ENCODE peak calls at places on chromosomes 5 and 9, in nine cellular contexts. G is A172; J is islet precursor cell; D is GOT3; O is posterior cingulate gyrus; N is caudate nucleus; X is activated CD4-positive, alpha-beta T cell treated with anti-CD3 and anti-CD28 coated beads, Interleukin-2, amount 10 ng/mL, durations not matched to agents 24 days and 14 days; B is vagina; W is CD4-positive, CD25-positive, alpha-beta regulatory T cell. V is an unnamed sample.

GRCh38 chr9:8660383-8660782 is 860.8 kb upstream of the DMAC1 start:
- DNase-seq in X (no peak), J (no peak), D (no peak), O (no peak), B (no peak), N (no peak), W (no peak), G (no peak), V (peak; percentile 18)

GRCh38 chr5:166625210-166625865 is 1666.1 kb upstream of the WWC1 start:
- DNase-seq in N (no peak), W (no peak), J (peak; percentile 53), O (no peak), X (no peak), B (no peak), D (no peak), G (peak; percentile 82), V (no peak)

GRCh38 chr5:96528262-96528661 is 95.2 kb upstream of the PCSK1 start:
- DNase-seq in G (peak; percentile 36), X (no peak), D (no peak), N (no peak), W (no peak), B (no peak), O (no peak), J (no peak), V (no peak)

GRCh38 chr9:34644766-34645314 is 1.6 kb upstream of the GALT start:
- DNase-seq in G (no peak), B (no peak), O (no peak), X (no peak), J (no peak), D (no peak), N (no peak), W (no peak), V (no peak)

GRCh38 chr9:86494644-86495081 is 140.5 kb upstream of the TUT7 start:
- DNase-seq in N (no peak), D (no peak), X (no peak), W (no peak), G (peak; percentile 86), B (no peak), O (no peak), J (no peak), V (no peak)

GRCh38 chr5:103120607-103121200 is 603 bp downstream of the PPIP5K2 start:
- DNase-seq in G (peak; percentile 39), N (no peak), W (no peak), D (no peak), O (no peak), X (peak; percentile 71), B (no peak), J (peak; percentile 57), V (peak; percentile 8)

GRCh38 chr5:125137535-125137934 is 391.1 kb upstream of the ZNF608 start:
- DNase-seq in J (no peak), G (no peak), X (no peak), D (no peak), N (no peak), B (no peak), W (no peak), O (no peak), V (peak; percentile 75)

GRCh38 chr5:2039180-2039531 is 156.4 kb upstream of the IRX4 start:
- DNase-seq in O (no peak), W (no peak), X (no peak), N (no peak), J (no peak), B (no peak), D (no peak), G (no peak), V (no peak)

GRCh38 chr5:72470817-72471216 is 36.4 kb downstream of the ZNF366 start:
- DNase-seq in J (no peak), B (no peak), O (no peak), N (no peak), G (peak; percentile 93), X (no peak), D (no peak), W (no peak), V (no peak)

GRCh38 chr9:4530375-4530774 is 40.1 kb downstream of the SLC1A1 start:
- DNase-seq in W (peak; percentile 70), D (no peak), X (no peak), G (peak; percentile 31), J (no peak), B (no peak), O (no peak), N (no peak), V (no peak)

GRCh38 chr9:69314547-69314946 is 10.5 kb upstream of the ENTREP1 start:
- DNase-seq in X (no peak), W (no peak), J (no peak), N (no peak), B (no peak), O (no peak), G (peak; percentile 13), D (no peak), V (no peak)

GRCh38 chr9:36976371-36977030 is 57.6 kb downstream of the PAX5 start:
- DNase-seq in N (no peak), J (peak; percentile 70), X (no peak), B (no peak), G (peak; percentile 74), W (no peak), D (no peak), O (no peak), V (no peak)

GRCh38 chr5:77630246-77631165 is 8.0 kb downstream of the OTP start:
- DNase-seq in J (peak; percentile 83), G (peak; percentile 25), O (no peak), B (no peak), W (no peak), N (no peak), X (peak; percentile 79), D (no peak), V (peak; percentile 17)

GRCh38 chr9:28135571-28135970 is 562.3 kb upstream of the C9orf72 start:
- DNase-seq in G (no peak), D (no peak), O (no peak), N (no peak), X (no peak), B (no peak), J (no peak), W (no peak), V (no peak)

GRCh38 chr9:70100362-70100761 is 56.7 kb downstream of the MAMDC2 start:
- DNase-seq in G (no peak), N (no peak), B (no peak), X (no peak), D (no peak), J (no peak), O (no peak), W (no peak), V (no peak)

GRCh38 chr5:103475629-103476240 is 86.9 kb downstream of the NUDT12 start:
- DNase-seq in X (no peak), G (peak; percentile 35), W (peak; percentile 22), O (no peak), J (no peak), N (no peak), B (no peak), D (no peak), V (peak; percentile 30)

GRCh38 chr5:54844905-54845566 is 140.4 kb downstream of the ESM1 start:
- DNase-seq in X (peak; percentile 68), N (no peak), B (no peak), J (no peak), G (peak; percentile 53), D (no peak), O (no peak), W (peak; percentile 65), V (no peak)

GRCh38 chr9:96020822-96021615 is 145.5 kb downstream of the ERCC6L2 start:
- DNase-seq in B (no peak), W (peak; percentile 45), D (no peak), O (peak; percentile 39), J (peak; percentile 63), N (no peak), G (no peak), X (peak; percentile 91), V (no peak)

GRCh38 chr5:1213508-1214162 is 11.5 kb upstream of the SLC6A18 start:
- DNase-seq in N (no peak), G (no peak), W (no peak), O (peak; percentile 16), X (no peak), J (no peak), D (no peak), B (no peak), V (no peak)

GRCh38 chr9:124017064-124017928 is 5.7 kb downstream of the LHX2 start:
- DNase-seq in W (no peak), B (no peak), G (no peak), O (no peak), N (no peak), J (no peak), X (peak; percentile 60), D (no peak), V (no peak)

GRCh38 chr9:126802343-126803059 is 2.3 kb upstream of the ZBTB43 start:
- DNase-seq in G (no peak), N (no peak), D (no peak), J (no peak), W (no peak), X (no peak), O (no peak), B (no peak), V (peak; percentile 1)

GRCh38 chr5:120544043-120544442 is 79.9 kb downstream of the PRR16 start:
- DNase-seq in B (no peak), O (no peak), X (no peak), W (no peak), J (no peak), D (no peak), N (no peak), G (no peak), V (no peak)

GRCh38 chr9:4397917-4398316 is 92.4 kb upstream of the SLC1A1 start:
- DNase-seq in O (no peak), W (no peak), J (no peak), N (no peak), D (no peak), B (no peak), X (no peak), G (no peak), V (no peak)

GRCh38 chr5:40834391-40834848 is 602 bp downstream of the RPL37 start:
- DNase-seq in G (peak; percentile 26), X (peak; percentile 85), D (no peak), W (peak; percentile 70), B (no peak), O (no peak), J (no peak), N (no peak), V (no peak)

GRCh38 chr9:88390371-88390990 is 2.2 kb downstream of the SPIN1 start:
- DNase-seq in G (no peak), W (no peak), X (no peak), B (no peak), N (no peak), O (no peak), J (no peak), D (no peak), V (no peak)

GRCh38 chr5:62626534-62626933 is 47.9 kb downstream of the LRRC70 start:
- DNase-seq in O (no peak), G (no peak), B (no peak), D (no peak), X (no peak), N (no peak), J (no peak), W (no peak), V (no peak)

GRCh38 chr9:117625154-117625553 is 79.0 kb upstream of the TLR4 start:
- DNase-seq in G (no peak), O (no peak), B (no peak), J (no peak), N (no peak), W (no peak), X (no peak), D (no peak), V (no peak)

GRCh38 chr9:64773491-64773931 is 511.5 kb downstream of the FOXD4L5 start:
- DNase-seq in N (no peak), B (peak; percentile 22), J (peak; percentile 38), G (no peak), O (peak; percentile 13), D (no peak), X (no peak), W (no peak), V (no peak)

V was measured in NCI-H526 treated with DMSO at 0.1 percent for 48 hours.